ENCODE peak calls at places on chromosomes 1 and 21, in eight cellular contexts. A is NCI-H345, Y is chondrocyte, R is kidney glomerular epithelial cell, B is NCI-H774, L is NCI-H446, V is skeletal muscle cell, K is non-pigmented ciliary epithelial cell. O is an unnamed sample.

GRCh38 chr1:116886532-116886931 is 23.2 kb upstream of the PTGFRN start:
- DNase-seq in A (no peak), Y (no peak), R (peak; percentile 75), B (no peak), L (no peak), V (peak; percentile 60), K (peak; percentile 67), O (no peak)

GRCh38 chr1:185441608-185442007 is 124.6 kb upstream of the IVNS1ABP start:
- DNase-seq in A (no peak), Y (no peak), R (peak; percentile 97), B (no peak), L (no peak), V (peak; percentile 53), K (peak; percentile 81), O (no peak)

GRCh38 chr1:234724517-234725176 is 114.7 kb upstream of the IRF2BP2 start:
- DNase-seq in A (no peak), Y (no peak), R (no peak), B (no peak), L (peak; percentile 93), V (no peak), K (no peak), O (no peak)

GRCh38 chr21:41367598-41368360 is 6.0 kb downstream of the MX2 start:
- DNase-seq in A (no peak), Y (no peak), R (no peak), B (no peak), L (no peak), V (no peak), K (no peak), O (no peak)

GRCh38 chr21:44836666-44837471 is 19.0 kb upstream of the SUMO3 start:
- DNase-seq in A (peak; percentile 26), Y (peak; percentile 91), R (no peak), B (no peak), L (no peak), V (peak; percentile 19), K (no peak), O (no peak)

GRCh38 chr1:168465942-168466702 is 77.7 kb downstream of the XCL2 start:
- DNase-seq in A (peak; percentile 95), Y (no peak), R (peak; percentile 83), B (peak; percentile 45), L (peak; percentile 92), V (peak; percentile 81), K (no peak), O (peak; percentile 94)

GRCh38 chr1:85334962-85335361 is 58.5 kb upstream of the BCL10 start:
- DNase-seq in A (no peak), Y (no peak), R (peak; percentile 33), B (no peak), L (no peak), V (no peak), K (no peak), O (no peak)

GRCh38 chr1:225468270-225469020 is 40.6 kb upstream of the LBR start:
- DNase-seq in A (no peak), Y (no peak), R (no peak), B (no peak), L (no peak), V (no peak), K (no peak), O (no peak)

GRCh38 chr1:29120955-29121485 is 2.7 kb downstream of the TMEM200B start:
- DNase-seq in A (peak; percentile 37), Y (no peak), R (no peak), B (no peak), L (no peak), V (no peak), K (no peak), O (peak; percentile 35)

GRCh38 chr1:45325816-45326506 is 734 bp upstream of the HPDL start:
- DNase-seq in A (peak; percentile 36), Y (no peak), R (no peak), B (no peak), L (no peak), V (no peak), K (no peak), O (no peak)

GRCh38 chr1:54833146-54833545 is 32.0 kb upstream of the TTC22 start:
- DNase-seq in A (no peak), Y (peak; percentile 46), R (no peak), B (no peak), L (no peak), V (no peak), K (no peak), O (no peak)

GRCh38 chr1:155125946-155126493 is 1.7 kb upstream of the EFNA1 start:
- DNase-seq in A (no peak), Y (no peak), R (no peak), B (no peak), L (no peak), V (no peak), K (no peak), O (no peak)

GRCh38 chr1:153190373-153190772 is 12.9 kb upstream of the LELP1 start:
- DNase-seq in A (peak; percentile 45), Y (no peak), R (no peak), B (no peak), L (no peak), V (no peak), K (no peak), O (no peak)

GRCh38 chr1:109788695-109789521 is 25.2 kb upstream of the EPS8L3 start:
- DNase-seq in A (no peak), Y (peak; percentile 67), R (no peak), B (no peak), L (no peak), V (no peak), K (no peak), O (no peak)

GRCh38 chr1:66809736-66810326 is 8.8 kb upstream of the INSL5 start:
- DNase-seq in A (no peak), Y (no peak), R (peak; percentile 9), B (no peak), L (no peak), V (peak; percentile 65), K (peak; percentile 15), O (no peak)

GRCh38 chr1:204077979-204078696 is 5.2 kb downstream of the SOX13 start:
- DNase-seq in A (peak; percentile 90), Y (no peak), R (no peak), B (peak; percentile 90), L (no peak), V (no peak), K (no peak), O (peak; percentile 75)

GRCh38 chr1:155912056-155912536 is 947 bp upstream of the RIT1 start:
- DNase-seq in A (no peak), Y (no peak), R (no peak), B (no peak), L (no peak), V (no peak), K (no peak), O (no peak)

GRCh38 chr1:106678661-106679060 is 377.8 kb upstream of the PRMT6 start:
- DNase-seq in A (no peak), Y (no peak), R (no peak), B (no peak), L (no peak), V (peak; percentile 10), K (no peak), O (no peak)

GRCh38 chr1:159005676-159006075 is 4.0 kb upstream of the IFI16 start:
- DNase-seq in A (no peak), Y (no peak), R (no peak), B (no peak), L (no peak), V (no peak), K (no peak), O (no peak)

GRCh38 chr1:220990417-220991337 is 111.4 kb downstream of the HLX start:
- DNase-seq in A (no peak), Y (no peak), R (peak; percentile 57), B (no peak), L (no peak), V (peak; percentile 56), K (peak; percentile 28), O (no peak)

GRCh38 chr1:84504580-84505021 is 1.6 kb upstream of the SPATA1 start:
- DNase-seq in A (no peak), Y (no peak), R (peak; percentile 18), B (no peak), L (peak; percentile 13), V (peak; percentile 53), K (peak; percentile 48), O (no peak)

GRCh38 chr1:37676281-37677243 is 15.8 kb upstream of the CDCA8 start:
- DNase-seq in A (no peak), Y (no peak), R (no peak), B (no peak), L (no peak), V (no peak), K (no peak), O (no peak)

GRCh38 chr1:43405219-43405875 is 15.6 kb downstream of the SZT2 start:
- DNase-seq in A (no peak), Y (no peak), R (no peak), B (no peak), L (no peak), V (no peak), K (no peak), O (no peak)

GRCh38 chr1:71413441-71414170 is 332.8 kb upstream of the ZRANB2 start:
- DNase-seq in A (no peak), Y (no peak), R (no peak), B (no peak), L (no peak), V (peak; percentile 4), K (no peak), O (no peak)

GRCh38 chr1:88140325-88140724 is 543.7 kb upstream of the PKN2 start:
- DNase-seq in A (no peak), Y (no peak), R (no peak), B (no peak), L (no peak), V (no peak), K (no peak), O (no peak)

GRCh38 chr1:219299420-219299819 is 125.7 kb downstream of the LYPLAL1 start:
- DNase-seq in A (no peak), Y (no peak), R (no peak), B (no peak), L (no peak), V (no peak), K (no peak), O (no peak)

GRCh38 chr1:223338811-223339746 is 24.9 kb downstream of the SUSD4 start:
- DNase-seq in A (no peak), Y (no peak), R (peak; percentile 27), B (no peak), L (no peak), V (no peak), K (no peak), O (no peak)

GRCh38 chr1:219467524-219467923 is 145.4 kb downstream of the ZC3H11B start:
- DNase-seq in A (no peak), Y (no peak), R (no peak), B (no peak), L (no peak), V (no peak), K (no peak), O (no peak)

GRCh38 chr1:10632691-10633090 is 157.9 kb downstream of the PEX14 start:
- DNase-seq in A (no peak), Y (peak; percentile 89), R (no peak), B (no peak), L (no peak), V (no peak), K (no peak), O (no peak)

GRCh38 chr1:200053639-200054038 is 26.1 kb downstream of the NR5A2 start:
- DNase-seq in A (no peak), Y (no peak), R (no peak), B (no peak), L (no peak), V (no peak), K (no peak), O (no peak)

GRCh38 chr1:19640363-19641316 is 3.5 kb upstream of the NBL1 start:
- DNase-seq in A (peak; percentile 59), Y (no peak), R (no peak), B (no peak), L (peak; percentile 40), V (no peak), K (no peak), O (peak; percentile 46)